ENCODE peak calls at places on chromosomes 6 and 20, in six cellular contexts. Z is T-helper 2 cell; I is fibroblast of mammary gland; V is astrocyte of the cerebellum; A is dorsolateral prefrontal cortex; M is CD4-positive, alpha-beta memory T cell. E is an unnamed sample.

GRCh38 chr20:1536893-1537730 is 20.4 kb downstream of the SIRPD start:
- DNase-seq in I (no peak), M (no peak), Z (no peak), A (no peak), V (no peak), E (no peak)

GRCh38 chr6:157606516-157606915 is 216.5 kb upstream of the SNX9 start:
- DNase-seq in M (no peak), V (no peak), Z (no peak), A (no peak), I (no peak), E (no peak)

GRCh38 chr20:12966468-12967085 is 42.2 kb upstream of the SPTLC3 start:
- DNase-seq in Z (no peak), M (peak), V (peak), I (peak), A (no peak), E (no peak)

GRCh38 chr6:103675807-103676406 is 1183.8 kb downstream of the HACE1 start:
- DNase-seq in A (no peak), Z (no peak), M (no peak), V (peak), I (peak), E (no peak)

GRCh38 chr6:167711784-167712183 is 114.9 kb upstream of the AFDN start:
- DNase-seq in A (no peak), I (no peak), Z (no peak), V (no peak), M (no peak), E (no peak)

GRCh38 chr6:110755411-110755834 is 59.8 kb downstream of the CDK19 start:
- DNase-seq in M (no peak), Z (no peak), I (no peak), A (no peak), V (peak), E (no peak)

GRCh38 chr20:9514072-9514460 is 324 bp upstream of the LAMP5 start:
- DNase-seq in M (no peak), A (no peak), Z (no peak), I (no peak), V (no peak), E (no peak)

GRCh38 chr20:6533321-6533720 is 234.2 kb upstream of the BMP2 start:
- DNase-seq in Z (no peak), A (no peak), I (no peak), M (no peak), V (peak), E (no peak)

GRCh38 chr6:97059473-97059872 is 134.9 kb downstream of the KLHL32 start:
- DNase-seq in M (peak), I (peak), V (peak), A (no peak), Z (no peak), E (no peak)

GRCh38 chr6:53065266-53066058 is at the start of gene FBXO9:
- DNase-seq in Z (peak), I (no peak), M (peak), V (no peak), A (peak), E (peak)

GRCh38 chr6:6218246-6219085 is 102.0 kb downstream of the F13A1 start:
- DNase-seq in Z (no peak), A (peak), I (peak), V (no peak), M (no peak), E (no peak)

GRCh38 chr6:161215193-161215592 is 58.7 kb downstream of the AGPAT4 start:
- DNase-seq in I (peak), M (no peak), Z (no peak), V (peak), A (no peak), E (no peak)

GRCh38 chr6:110140650-110141049 is 38.8 kb downstream of the WASF1 start:
- DNase-seq in M (no peak), I (peak), V (no peak), A (no peak), Z (no peak), E (no peak)

GRCh38 chr6:119201486-119201885 is 123.0 kb upstream of the FAM184A start:
- DNase-seq in Z (no peak), I (no peak), A (no peak), V (no peak), M (no peak), E (no peak)

GRCh38 chr20:63830821-63831593 is at the start of gene ZBTB46:
- DNase-seq in V (no peak), A (no peak), I (no peak), M (no peak), Z (no peak), E (no peak)

E was measured in hypothalamus.